ENCODE peak calls at places on chromosomes 16 and 17, in seven cellular contexts. E, Q, T, Y, R, S and B are unnamed samples.

GRCh38 chr17:27245230-27245696 is 48.7 kb upstream of the WSB1 start:
- DNase-seq in Y (peak), S (peak), R (peak), Q (peak), E (peak), T (peak), B (peak)

GRCh38 chr17:37708616-37709212 is 36.1 kb downstream of the HNF1B start:
- DNase-seq in Q (no peak), Y (peak), S (peak), E (no peak), T (no peak), R (no peak), B (no peak)

GRCh38 chr17:43351686-43352085 is 47.1 kb upstream of the ARL4D start:
- DNase-seq in Y (no peak), Q (no peak), T (no peak), S (no peak), R (no peak), E (no peak), B (no peak)

GRCh38 chr17:10815318-10815717 is 11.4 kb upstream of the TMEM238L start:
- DNase-seq in T (no peak), R (no peak), E (no peak), S (no peak), Y (no peak), Q (no peak), B (no peak)

GRCh38 chr17:39244600-39245570 is 19.1 kb upstream of the STAC2 start:
- DNase-seq in Q (peak), E (peak), T (peak), S (peak), Y (peak), R (peak), B (peak)

GRCh38 chr17:58391302-58391984 is 25.9 kb downstream of the RNF43 start:
- DNase-seq in Y (peak), S (no peak), E (no peak), Q (no peak), T (peak), R (peak), B (no peak)

GRCh38 chr16:63947022-63947421 is 1174.8 kb downstream of the CDH11 start:
- DNase-seq in E (no peak), Q (no peak), T (no peak), S (no peak), Y (no peak), R (no peak), B (no peak)

GRCh38 chr16:88585269-88585668 is 15.1 kb downstream of the ZC3H18 start:
- DNase-seq in R (no peak), T (no peak), Q (no peak), S (no peak), Y (no peak), E (peak), B (no peak)

GRCh38 chr17:33572615-33573014 is 279.5 kb upstream of the ASIC2 start:
- DNase-seq in Q (no peak), T (no peak), S (peak), R (peak), E (no peak), Y (no peak), B (peak)

GRCh38 chr17:4329838-4330237 is 36.6 kb downstream of the UBE2G1 start:
- DNase-seq in R (peak), Y (peak), T (no peak), Q (no peak), E (no peak), S (no peak), B (no peak)

GRCh38 chr17:78759203-78759968 is 22.7 kb downstream of the CYTH1 start:
- DNase-seq in Q (peak), Y (peak), R (peak), T (peak), E (peak), S (no peak), B (no peak)

GRCh38 chr17:3879181-3879580 is 13.7 kb downstream of the CAMKK1 start:
- DNase-seq in T (no peak), Q (no peak), Y (peak), R (peak), S (no peak), E (no peak), B (no peak)

GRCh38 chr17:27539152-27539551 is 82.9 kb downstream of the KSR1 start:
- DNase-seq in T (peak), Y (no peak), R (no peak), E (no peak), Q (no peak), S (no peak), B (no peak)

GRCh38 chr16:2513405-2514332 is at the start of gene ATP6V0C:
- DNase-seq in R (peak), E (peak), S (peak), Q (peak), Y (peak), T (peak), B (peak)

GRCh38 chr17:80219777-80220708 is at the start of the genes SGSH and SLC26A11:
- DNase-seq in S (peak), R (peak), E (peak), Y (peak), T (peak), Q (peak), B (peak)

GRCh38 chr16:31351246-31351936 is 3.6 kb upstream of the ITGAX start:
- DNase-seq in Q (no peak), R (no peak), S (no peak), E (no peak), Y (no peak), T (no peak), B (no peak)

GRCh38 chr17:28718317-28718672 is 627 bp upstream of the RAB34 start:
- DNase-seq in T (no peak), Y (no peak), S (no peak), Q (no peak), E (no peak), R (peak), B (peak)

GRCh38 chr17:28716740-28717577 is 709 bp downstream of the RAB34 start:
- DNase-seq in Y (peak), T (peak), Q (no peak), R (peak), E (peak), S (peak), B (peak)

GRCh38 chr17:28718990-28719433 is 773 bp upstream of the RPL23A start:
- DNase-seq in T (no peak), S (no peak), Q (no peak), E (no peak), Y (no peak), R (no peak), B (peak)

GRCh38 chr17:28715217-28715616 is 2.5 kb downstream of the RAB34 start:
- DNase-seq in S (no peak), E (no peak), Q (no peak), T (no peak), R (no peak), Y (no peak), B (no peak)

GRCh38 chr17:28717578-28718316 is at the start of gene RAB34:
- DNase-seq in E (peak), Q (no peak), Y (peak), T (peak), S (peak), R (peak), B (peak)
- TF ChIP-seq CTCF in E (peak), Q (no peak), Y (peak), T (peak), S (peak), R (peak), B (peak)

GRCh38 chr16:67397812-67398545 is 4.7 kb upstream of the TPPP3 start:
- DNase-seq in Q (peak), Y (no peak), R (no peak), S (peak), E (peak), T (no peak), B (no peak)
- TF ChIP-seq CTCF in Q (peak), Y (no peak), R (no peak), S (no peak), E (no peak), T (no peak), B (no peak)

GRCh38 chr17:28712037-28712704 is 483 bp upstream of the PROCA1 start:
- DNase-seq in Y (no peak), Q (peak), S (peak), E (peak), R (no peak), T (peak), B (no peak)
- TF ChIP-seq CTCF in Y (no peak), Q (peak), S (peak), E (no peak), R (no peak), T (no peak), B (peak)

GRCh38 chr17:75174996-75175395 is 7.8 kb downstream of the SUMO2 start:
- DNase-seq in Y (no peak), E (no peak), R (no peak), S (no peak), Q (no peak), T (no peak), B (no peak)

GRCh38 chr17:75173526-75173925 is 9.2 kb downstream of the SUMO2 start:
- DNase-seq in Y (no peak), T (no peak), S (no peak), E (no peak), R (no peak), Q (no peak), B (no peak)

GRCh38 chr17:75163074-75163473 is 8.8 kb upstream of the JPT1 start:
- DNase-seq in E (no peak), S (no peak), Q (no peak), T (no peak), R (no peak), Y (no peak), B (no peak)

GRCh38 chr17:75168998-75169397 is 13.8 kb downstream of the SUMO2 start:
- DNase-seq in S (no peak), R (no peak), E (no peak), Q (no peak), T (no peak), Y (no peak), B (no peak)
- TF ChIP-seq CTCF in S (no peak), R (no peak), E (no peak), Q (no peak), T (no peak), Y (no peak), B (no peak)

DNA sequence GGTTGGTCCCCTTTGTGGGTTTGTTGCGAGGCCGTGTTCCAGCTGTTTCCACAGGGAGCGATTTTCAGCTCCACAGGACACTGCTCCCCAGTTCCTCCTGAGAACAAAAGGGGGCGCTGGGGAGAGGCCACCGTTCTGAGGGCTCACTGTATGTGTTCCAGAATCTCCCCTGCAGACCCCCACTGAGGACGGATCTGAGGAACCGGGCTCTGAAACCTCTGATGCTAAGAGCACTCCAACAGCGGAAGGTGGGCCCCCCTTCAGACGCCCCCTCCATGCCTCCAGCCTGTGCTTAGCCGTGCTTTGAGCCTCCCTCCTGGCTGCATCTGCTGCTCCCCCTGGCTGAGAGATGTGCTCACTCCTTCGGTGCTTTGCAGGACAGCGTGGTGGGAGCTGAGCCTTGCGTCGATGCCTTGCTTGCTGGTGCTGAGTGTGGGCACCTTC is 27.3 kb upstream of the STH start:
- DNase-seq in R (no peak), Q (no peak), S (peak), T (no peak), Y (no peak), E (peak), B (no peak)
- TF ChIP-seq CTCF in R (no peak), Q (peak), S (peak), T (no peak), Y (no peak), E (no peak), B (no peak)